ENCODE peak calls at places on chromosomes 5 and 9, in ten cellular contexts. V, G, H, F, P, K, Y, U, A and M are unnamed samples.

GRCh38 chr5:133824661-133825254 is 143.7 kb downstream of the C5orf15 start:
- DNase-seq in V (no peak), G (no peak), H (no peak), F (no peak), P (no peak), K (no peak), Y (peak; percentile 63), U (no peak), A (no peak), M (peak; percentile 48)

GRCh38 chr9:27400334-27400875 is 103.5 kb upstream of the EQTN start:
- DNase-seq in V (no peak), G (no peak), H (no peak), F (no peak), P (no peak), K (no peak), Y (no peak), U (no peak), A (no peak), M (no peak)

GRCh38 chr5:57598756-57599155 is 116.1 kb upstream of the ACTBL2 start:
- DNase-seq in V (no peak), G (no peak), H (no peak), F (no peak), P (no peak), K (no peak), Y (no peak), U (no peak), A (peak; percentile 33), M (peak; percentile 31)

GRCh38 chr9:121893787-121894186 is 199.3 kb downstream of the TTLL11 start:
- DNase-seq in V (no peak), G (no peak), H (no peak), F (no peak), P (no peak), K (no peak), Y (no peak), U (peak; percentile 76), A (no peak), M (no peak)

GRCh38 chr5:92581249-92581648 is 999.8 kb downstream of the NR2F1-AS1 start:
- DNase-seq in V (no peak), G (no peak), H (no peak), F (no peak), P (no peak), K (no peak), Y (no peak), U (no peak), A (no peak), M (no peak)

GRCh38 chr9:131296452-131296851 is 6.9 kb downstream of the PLPP7 start:
- DNase-seq in V (no peak), G (no peak), H (no peak), F (no peak), P (no peak), K (no peak), Y (no peak), U (no peak), A (no peak), M (no peak)

GRCh38 chr5:133663380-133664054 is 51.2 kb upstream of the FSTL4 start:
- DNase-seq in V (no peak), G (no peak), H (no peak), F (no peak), P (no peak), K (no peak), Y (no peak), U (no peak), A (no peak), M (no peak)

GRCh38 chr9:112078432-112078831 is 96.7 kb downstream of the SUSD1 start:
- DNase-seq in V (no peak), G (no peak), H (no peak), F (no peak), P (no peak), K (no peak), Y (peak; percentile 36), U (peak; percentile 36), A (no peak), M (no peak)

GRCh38 chr5:145797336-145797735 is 37.8 kb downstream of the PRELID2 start:
- DNase-seq in V (no peak), G (no peak), H (no peak), F (no peak), P (no peak), K (no peak), Y (peak; percentile 40), U (no peak), A (no peak), M (no peak)

GRCh38 chr5:78972654-78973428 is 12.3 kb downstream of the ARSB start:
- DNase-seq in V (no peak), G (no peak), H (no peak), F (peak; percentile 73), P (no peak), K (no peak), Y (no peak), U (no peak), A (no peak), M (no peak)

GRCh38 chr5:151427258-151427657 is 20.1 kb upstream of the SLC36A1 start:
- DNase-seq in V (no peak), G (no peak), H (no peak), F (no peak), P (no peak), K (no peak), Y (peak; percentile 19), U (peak; percentile 55), A (no peak), M (no peak)
- TF ChIP-seq CTCF in V (no peak), G (no peak), H (no peak), F (no peak), P (no peak), K (no peak), Y (peak; percentile 27), U (peak; percentile 41), A (no peak), M (peak; percentile 5)

DNA sequence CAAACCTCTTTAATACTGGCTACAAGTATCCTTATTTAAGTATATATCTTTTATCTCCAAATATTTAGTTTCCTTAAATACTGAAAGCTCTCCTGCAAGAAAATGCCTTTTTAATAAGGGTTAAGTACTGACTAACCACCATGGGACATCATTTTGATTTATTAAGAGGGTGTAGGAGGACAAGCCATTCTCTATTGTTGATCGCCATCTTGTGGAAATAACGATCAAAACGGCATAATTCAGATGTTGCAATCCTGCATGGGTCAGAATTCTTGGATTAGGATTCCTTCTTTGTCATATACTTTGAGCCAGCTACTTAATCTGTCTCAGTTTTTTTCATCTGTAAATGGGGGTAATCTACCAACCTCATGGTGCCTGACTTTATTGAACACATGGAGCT is 28.7 kb upstream of the C5orf46 start:
- DNase-seq in V (peak; percentile 18), G (no peak), H (no peak), F (no peak), P (no peak), K (no peak), Y (peak; percentile 21), U (peak; percentile 4), A (no peak), M (peak; percentile 9)
- TF ChIP-seq CTCF in V (peak; percentile 17), G (no peak), H (no peak), F (peak; percentile 47), P (peak; percentile 72), K (no peak), Y (peak; percentile 41), U (peak; percentile 65), A (no peak), M (peak; percentile 57)

GRCh38 chr9:91725651-91726050 is 224.4 kb downstream of the ROR2 start:
- DNase-seq in V (no peak), G (no peak), H (no peak), F (no peak), P (no peak), K (no peak), Y (no peak), U (no peak), A (no peak), M (no peak)

GRCh38 chr9:91727972-91728371 is 222.1 kb downstream of the ROR2 start:
- DNase-seq in V (no peak), G (no peak), H (no peak), F (no peak), P (no peak), K (no peak), Y (no peak), U (no peak), A (no peak), M (no peak)

GRCh38 chr9:91726406-91727100 is 223.5 kb downstream of the ROR2 start:
- DNase-seq in V (no peak), G (no peak), H (no peak), F (no peak), P (no peak), K (no peak), Y (no peak), U (no peak), A (no peak), M (no peak)

GRCh38 chr9:91729558-91729842 is 220.5 kb downstream of the ROR2 start:
- DNase-seq in V (no peak), G (no peak), H (no peak), F (no peak), P (no peak), K (no peak), Y (no peak), U (no peak), A (no peak), M (no peak)

DNA sequence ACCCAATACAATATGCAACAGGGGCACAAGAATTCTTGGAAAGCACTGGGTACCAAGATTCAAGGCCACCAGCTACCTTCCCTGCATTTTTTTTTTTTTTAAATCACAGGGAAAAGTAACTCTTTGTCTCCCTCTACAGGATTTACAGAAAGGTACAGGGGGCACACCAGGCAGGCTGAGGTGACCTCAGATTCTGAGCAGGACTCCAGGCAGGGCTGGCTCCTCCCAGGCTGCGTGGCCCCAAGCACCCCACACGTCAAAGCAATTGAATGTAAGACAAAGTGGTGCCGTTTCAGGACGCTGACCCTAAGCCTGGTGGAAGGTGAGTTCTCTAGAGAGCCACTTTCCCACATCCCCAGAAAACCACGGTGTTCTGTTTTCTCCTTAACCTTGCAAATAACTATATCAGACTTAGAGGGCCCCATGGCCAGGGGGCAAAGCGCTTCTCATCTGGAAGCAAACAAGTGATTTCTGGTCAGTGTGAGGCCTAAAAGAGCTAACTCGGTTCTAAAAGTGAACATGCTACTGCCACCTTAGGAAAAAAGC is 222.6 kb downstream of the ROR2 start:
- DNase-seq in V (peak; percentile 41), G (no peak), H (peak; percentile 51), F (peak; percentile 33), P (no peak), K (no peak), Y (peak; percentile 58), U (peak; percentile 61), A (no peak), M (no peak)
- TF ChIP-seq CTCF in V (peak; percentile 82), G (no peak), H (peak; percentile 58), F (peak; percentile 73), P (peak; percentile 60), K (peak; percentile 71), Y (peak; percentile 72), U (peak; percentile 86), A (peak; percentile 46), M (peak; percentile 76)

DNA sequence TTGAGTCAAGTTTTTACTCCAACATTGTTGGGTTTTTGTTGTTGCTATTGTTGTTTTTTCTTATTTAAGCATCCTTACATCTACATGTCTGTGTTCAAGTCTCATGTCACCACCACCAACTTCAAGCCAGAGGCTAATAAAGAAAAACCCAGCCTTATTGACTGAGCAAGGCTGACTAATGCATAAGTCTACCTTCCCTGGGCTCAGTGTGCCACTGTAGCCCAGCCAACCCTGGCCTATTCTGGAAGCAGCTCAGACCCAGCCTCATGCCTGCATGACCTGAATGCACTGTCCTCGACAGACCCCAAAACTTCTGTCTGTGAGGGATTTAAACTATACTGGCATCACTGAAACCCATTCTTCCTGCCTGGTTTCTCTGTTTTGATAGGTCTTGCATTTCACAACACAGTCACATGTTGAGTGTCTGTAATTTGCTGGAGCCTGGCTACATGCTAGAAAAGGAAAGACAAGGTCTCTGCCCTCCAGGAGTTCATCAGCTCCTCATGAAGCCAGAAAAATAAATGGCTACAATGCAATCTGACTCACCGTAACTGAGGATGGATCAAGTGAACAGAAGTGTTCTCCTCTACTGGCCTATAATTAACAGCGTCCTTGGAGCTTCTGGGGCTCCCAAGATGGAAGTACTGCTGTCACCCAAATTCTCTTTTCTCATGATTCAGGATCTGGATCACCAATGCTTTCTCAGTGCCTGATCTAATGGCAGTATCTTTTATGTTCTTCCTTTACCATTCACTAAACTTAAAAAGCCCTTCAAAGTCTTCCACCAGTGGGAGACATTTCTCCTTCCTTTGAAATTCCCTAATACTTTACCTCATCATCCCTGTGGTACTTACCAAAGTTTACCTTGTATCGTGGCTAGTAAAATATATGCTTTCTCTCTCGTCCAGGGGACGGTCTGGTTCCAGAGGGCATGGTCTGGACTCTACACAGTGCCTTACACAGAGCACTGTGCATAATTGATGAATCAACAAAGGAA is 103.9 kb upstream of the IFNE start:
- DNase-seq in V (no peak), G (no peak), H (no peak), F (no peak), P (no peak), K (no peak), Y (no peak), U (no peak), A (no peak), M (no peak)
- TF ChIP-seq CTCF in V (no peak), G (no peak), H (no peak), F (no peak), P (no peak), K (peak; percentile 20), Y (no peak), U (no peak), A (peak; percentile 11), M (peak; percentile 40)